ENCODE peak calls at places on chromosomes 6 and 20, in ten cellular contexts. J is naive thymus-derived CD8-positive, alpha-beta T cell; F is B cell; M is NCI-H82; I is NAMALWA; U is fibroblast of pulmonary artery; Z is kidney; T is osteocyte; N is NCI-H526 treated with DMSO at 0.1 percent for 48 hours; D is neural crest cell. A is an unnamed sample.

GRCh38 chr20:63577317-63577894 is 3.4 kb upstream of the HELZ2 start:
- DNase-seq in T (no peak), Z (peak), N (no peak), J (no peak), F (no peak), M (no peak), I (no peak), D (no peak), U (no peak), A (no peak)

GRCh38 chr6:118706702-118707101 is 55.3 kb upstream of the CEP85L start:
- DNase-seq in Z (no peak), J (no peak), N (no peak), D (no peak), M (no peak), I (no peak), U (no peak), F (no peak), T (no peak), A (no peak)

GRCh38 chr6:13729891-13730290 is 18.3 kb upstream of the RANBP9 start:
- DNase-seq in F (no peak), T (no peak), U (peak), Z (no peak), I (no peak), D (no peak), M (no peak), J (no peak), N (no peak), A (peak)

GRCh38 chr20:40868568-40869223 is 159.9 kb upstream of the TOP1 start:
- DNase-seq in I (no peak), N (no peak), Z (no peak), F (no peak), T (no peak), D (no peak), J (no peak), U (peak), M (no peak), A (peak)

GRCh38 chr20:8306916-8307315 is 174.8 kb downstream of the PLCB1 start:
- DNase-seq in J (no peak), N (peak), I (no peak), Z (no peak), T (no peak), M (no peak), U (no peak), D (no peak), F (no peak), A (no peak)

GRCh38 chr20:47713163-47713562 is 72.1 kb downstream of the SULF2 start:
- DNase-seq in T (no peak), F (no peak), M (no peak), Z (peak), D (no peak), U (no peak), I (no peak), N (no peak), J (no peak), A (no peak)

GRCh38 chr20:21286775-21287174 is 16.4 kb upstream of the XRN2 start:
- DNase-seq in N (no peak), U (no peak), M (no peak), D (no peak), Z (no peak), I (no peak), F (no peak), J (no peak), T (no peak), A (no peak)

GRCh38 chr20:14775778-14776177 is 438.4 kb upstream of the FLRT3 start:
- DNase-seq in T (no peak), N (no peak), D (no peak), F (no peak), U (peak), M (no peak), I (no peak), Z (no peak), J (no peak), A (peak)

GRCh38 chr6:160102956-160103824 is 18.4 kb upstream of the SLC22A1 start:
- DNase-seq in M (peak), J (no peak), Z (no peak), I (peak), D (peak), N (no peak), U (peak), F (no peak), T (no peak), A (peak)